ENCODE peak calls at places on chromosomes 4 and X, in five cellular contexts. One of them, this sample, is unnamed.

GRCh38 chrX:119503484-119503861 is 35.2 kb downstream of the SLC25A5 start:
- DNase-seq in stomach: peak
- DNase-seq in tibial artery: peak
- DNase-seq in upper lobe of right lung: peak
- DNase-seq in GM23248: peak
- DNase-seq in this sample: no peak

GRCh38 chrX:118383120-118383519 is 37.2 kb downstream of the WDR44 start:
- DNase-seq in GM23248: peak
- DNase-seq in tibial artery: no peak
- DNase-seq in stomach: no peak
- DNase-seq in upper lobe of right lung: no peak
- DNase-seq in this sample: no peak

GRCh38 chr4:127006509-127006908 is 626.2 kb upstream of the INTU start:
- DNase-seq in stomach: no peak
- DNase-seq in tibial artery: no peak
- DNase-seq in GM23248: peak
- DNase-seq in upper lobe of right lung: no peak
- DNase-seq in this sample: no peak

GRCh38 chr4:38332699-38333098 is 331.3 kb upstream of the KLF3 start:
- DNase-seq in stomach: no peak
- DNase-seq in tibial artery: no peak
- DNase-seq in GM23248: no peak
- DNase-seq in upper lobe of right lung: no peak
- DNase-seq in this sample: no peak

GRCh38 chr4:41339812-41340809 is 83.4 kb downstream of the UCHL1 start:
- DNase-seq in stomach: no peak
- DNase-seq in upper lobe of right lung: no peak
- DNase-seq in tibial artery: no peak
- DNase-seq in GM23248: peak
- DNase-seq in this sample: no peak

GRCh38 chr4:102825261-102826071 is 1.9 kb downstream of the UBE2D3 start:
- DNase-seq in tibial artery: peak
- DNase-seq in stomach: no peak
- DNase-seq in GM23248: peak
- DNase-seq in upper lobe of right lung: no peak
- DNase-seq in this sample: no peak

GRCh38 chrX:140177821-140178220 is 212.5 kb upstream of the CXorf66 start:
- DNase-seq in tibial artery: no peak
- DNase-seq in stomach: no peak
- DNase-seq in GM23248: no peak
- DNase-seq in upper lobe of right lung: no peak
- DNase-seq in this sample: no peak

GRCh38 chr4:33068539-33068938 is 2348.4 kb downstream of the PCDH7 start:
- DNase-seq in stomach: no peak
- DNase-seq in GM23248: no peak
- DNase-seq in upper lobe of right lung: no peak
- DNase-seq in tibial artery: no peak
- DNase-seq in this sample: no peak

GRCh38 chrX:111168314-111168713 is 72.3 kb downstream of the PAK3 start:
- DNase-seq in tibial artery: no peak
- DNase-seq in GM23248: peak
- DNase-seq in upper lobe of right lung: no peak
- DNase-seq in stomach: no peak
- DNase-seq in this sample: no peak

GRCh38 chrX:120653000-120653399 is 23.1 kb upstream of the C1GALT1C1 start:
- DNase-seq in stomach: no peak
- DNase-seq in GM23248: peak
- DNase-seq in tibial artery: no peak
- DNase-seq in upper lobe of right lung: no peak
- DNase-seq in this sample: no peak

GRCh38 chr4:145278341-145279121 is 98.1 kb upstream of the OTUD4 start:
- DNase-seq in stomach: no peak
- DNase-seq in GM23248: peak
- DNase-seq in tibial artery: no peak
- DNase-seq in upper lobe of right lung: no peak
- DNase-seq in this sample: no peak

GRCh38 chr4:62243895-62244294 is 1043.8 kb downstream of the ADGRL3 start:
- DNase-seq in tibial artery: no peak
- DNase-seq in upper lobe of right lung: no peak
- DNase-seq in stomach: no peak
- DNase-seq in GM23248: no peak
- DNase-seq in this sample: no peak

GRCh38 chr4:138341739-138342415 is 99.7 kb upstream of the SLC7A11 start:
- DNase-seq in tibial artery: no peak
- DNase-seq in GM23248: no peak
- DNase-seq in stomach: no peak
- DNase-seq in upper lobe of right lung: no peak
- DNase-seq in this sample: no peak

GRCh38 chr4:30770049-30770549 is 49.9 kb downstream of the PCDH7 start:
- DNase-seq in upper lobe of right lung: no peak
- DNase-seq in stomach: no peak
- DNase-seq in tibial artery: no peak
- DNase-seq in GM23248: no peak
- DNase-seq in this sample: no peak

GRCh38 chrX:37785569-37785968 is 5.7 kb downstream of the CYBB start:
- DNase-seq in tibial artery: no peak
- DNase-seq in GM23248: no peak
- DNase-seq in upper lobe of right lung: no peak
- DNase-seq in stomach: no peak
- DNase-seq in this sample: no peak

GRCh38 chr4:8772499-8773123 is 99.0 kb downstream of the HMX1 start:
- DNase-seq in upper lobe of right lung: peak
- DNase-seq in stomach: no peak
- DNase-seq in tibial artery: no peak
- DNase-seq in GM23248: no peak
- DNase-seq in this sample: no peak

GRCh38 chrX:48971325-48972213 is at the start of gene KCND1:
- DNase-seq in tibial artery: no peak
- DNase-seq in upper lobe of right lung: no peak
- DNase-seq in GM23248: peak
- DNase-seq in stomach: peak
- DNase-seq in this sample: no peak

GRCh38 chr4:182022899-182023298 is 220.3 kb upstream of the TENM3 start:
- DNase-seq in tibial artery: no peak
- DNase-seq in GM23248: no peak
- DNase-seq in stomach: no peak
- DNase-seq in upper lobe of right lung: no peak
- DNase-seq in this sample: no peak

GRCh38 chr4:51851937-51852290 is 9.0 kb downstream of the DCUN1D4 start:
- DNase-seq in upper lobe of right lung: no peak
- DNase-seq in tibial artery: no peak
- DNase-seq in GM23248: no peak
- DNase-seq in stomach: no peak
- DNase-seq in this sample: no peak

GRCh38 chr4:15332377-15332776 is 95.5 kb upstream of the C1QTNF7 start:
- DNase-seq in tibial artery: no peak
- DNase-seq in GM23248: peak
- DNase-seq in stomach: no peak
- DNase-seq in upper lobe of right lung: no peak
- DNase-seq in this sample: no peak

GRCh38 chrX:154051210-154051810 is 31.6 kb upstream of the IRAK1 start:
- DNase-seq in stomach: peak
- DNase-seq in upper lobe of right lung: no peak
- DNase-seq in GM23248: peak
- DNase-seq in tibial artery: peak
- DNase-seq in this sample: peak

GRCh38 chr4:149344436-149344835 is 471.2 kb downstream of the IQCM start:
- DNase-seq in stomach: no peak
- DNase-seq in tibial artery: no peak
- DNase-seq in GM23248: peak
- DNase-seq in upper lobe of right lung: no peak
- DNase-seq in this sample: no peak

GRCh38 chr4:7338876-7339623 is 95.7 kb downstream of the PSAPL1 start:
- DNase-seq in upper lobe of right lung: no peak
- DNase-seq in stomach: no peak
- DNase-seq in tibial artery: no peak
- DNase-seq in GM23248: no peak
- DNase-seq in this sample: no peak

DNA sequence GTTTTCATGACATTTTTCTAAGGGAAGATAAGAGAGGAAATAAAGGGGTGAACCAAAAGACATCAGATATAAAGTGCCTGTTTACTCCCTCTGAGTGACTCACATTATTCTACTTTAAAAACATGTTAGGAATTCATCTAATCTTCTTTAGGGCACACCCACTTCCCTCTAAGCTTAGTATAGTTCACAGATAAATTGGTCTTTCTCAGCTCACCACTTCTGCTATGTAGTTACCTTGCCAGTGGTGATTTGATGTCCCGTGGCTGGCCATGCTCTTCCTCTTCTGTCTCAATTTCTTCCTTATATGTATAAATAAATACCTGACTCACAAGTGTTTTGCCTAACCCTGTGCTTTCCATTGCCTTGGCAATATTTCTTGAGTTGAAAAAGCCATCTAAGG is 96.8 kb downstream of the PDLIM5 start:
- DNase-seq in GM23248: peak
- DNase-seq in tibial artery: peak
- DNase-seq in stomach: no peak
- DNase-seq in upper lobe of right lung: no peak
- DNase-seq in this sample: no peak
- H3K27ac ChIP-seq in GM23248: peak
- H3K27ac ChIP-seq in tibial artery: peak
- H3K27ac ChIP-seq in stomach: no peak
- H3K27ac ChIP-seq in upper lobe of right lung: no peak
- H3K27ac ChIP-seq in this sample: peak

GRCh38 chr4:173666-174314 is 49.5 kb downstream of the ZNF718 start:
- DNase-seq in upper lobe of right lung: no peak
- DNase-seq in stomach: no peak
- DNase-seq in tibial artery: no peak
- DNase-seq in GM23248: no peak
- DNase-seq in this sample: no peak

GRCh38 chr4:176995-177394 is 52.7 kb downstream of the ZNF718 start:
- DNase-seq in upper lobe of right lung: no peak
- DNase-seq in GM23248: no peak
- DNase-seq in tibial artery: no peak
- DNase-seq in stomach: no peak
- DNase-seq in this sample: no peak

GRCh38 chr4:175986-176385 is 51.7 kb downstream of the ZNF718 start:
- DNase-seq in tibial artery: no peak
- DNase-seq in upper lobe of right lung: no peak
- DNase-seq in GM23248: no peak
- DNase-seq in stomach: no peak
- DNase-seq in this sample: no peak
- H3K27ac ChIP-seq in tibial artery: no peak
- H3K27ac ChIP-seq in upper lobe of right lung: no peak
- H3K27ac ChIP-seq in GM23248: no peak
- H3K27ac ChIP-seq in stomach: no peak
- H3K27ac ChIP-seq in this sample: no peak

GRCh38 chr4:76488905-76489798 is 54.1 kb downstream of the SHROOM3 start:
- DNase-seq in tibial artery: no peak
- DNase-seq in upper lobe of right lung: no peak
- DNase-seq in GM23248: peak
- DNase-seq in stomach: no peak
- DNase-seq in this sample: no peak

GRCh38 chr4:76485450-76485849 is 50.4 kb downstream of the SHROOM3 start:
- DNase-seq in tibial artery: no peak
- DNase-seq in GM23248: no peak
- DNase-seq in stomach: peak
- DNase-seq in upper lobe of right lung: no peak
- DNase-seq in this sample: no peak

GRCh38 chr4:76486588-76487276 is 51.7 kb downstream of the SHROOM3 start:
- DNase-seq in stomach: no peak
- DNase-seq in tibial artery: no peak
- DNase-seq in GM23248: no peak
- DNase-seq in upper lobe of right lung: no peak
- DNase-seq in this sample: no peak

GRCh38 chr4:76489799-76490176 is 54.8 kb downstream of the SHROOM3 start:
- DNase-seq in stomach: no peak
- DNase-seq in upper lobe of right lung: no peak
- DNase-seq in tibial artery: no peak
- DNase-seq in GM23248: no peak
- DNase-seq in this sample: no peak

GRCh38 chr4:76484654-76485053 is 49.6 kb downstream of the SHROOM3 start:
- DNase-seq in upper lobe of right lung: no peak
- DNase-seq in stomach: no peak
- DNase-seq in GM23248: no peak
- DNase-seq in tibial artery: no peak
- DNase-seq in this sample: no peak
- H3K27ac ChIP-seq in upper lobe of right lung: no peak
- H3K27ac ChIP-seq in stomach: no peak
- H3K27ac ChIP-seq in GM23248: no peak
- H3K27ac ChIP-seq in tibial artery: no peak
- H3K27ac ChIP-seq in this sample: no peak

GRCh38 chr4:3668825-3669552 is 97.2 kb upstream of the ADRA2C start:
- DNase-seq in upper lobe of right lung: no peak
- DNase-seq in stomach: no peak
- DNase-seq in tibial artery: no peak
- DNase-seq in GM23248: no peak
- DNase-seq in this sample: no peak

GRCh38 chr4:3669553-3669949 is 96.6 kb upstream of the ADRA2C start:
- DNase-seq in upper lobe of right lung: no peak
- DNase-seq in GM23248: no peak
- DNase-seq in stomach: no peak
- DNase-seq in tibial artery: no peak
- DNase-seq in this sample: no peak

GRCh38 chr4:3671571-3672464 is 94.4 kb upstream of the ADRA2C start:
- DNase-seq in GM23248: no peak
- DNase-seq in upper lobe of right lung: peak
- DNase-seq in stomach: no peak
- DNase-seq in tibial artery: no peak
- DNase-seq in this sample: no peak

GRCh38 chr4:3672465-3672831 is 93.7 kb upstream of the ADRA2C start:
- DNase-seq in upper lobe of right lung: peak
- DNase-seq in tibial artery: no peak
- DNase-seq in stomach: no peak
- DNase-seq in GM23248: no peak
- DNase-seq in this sample: no peak

DNA sequence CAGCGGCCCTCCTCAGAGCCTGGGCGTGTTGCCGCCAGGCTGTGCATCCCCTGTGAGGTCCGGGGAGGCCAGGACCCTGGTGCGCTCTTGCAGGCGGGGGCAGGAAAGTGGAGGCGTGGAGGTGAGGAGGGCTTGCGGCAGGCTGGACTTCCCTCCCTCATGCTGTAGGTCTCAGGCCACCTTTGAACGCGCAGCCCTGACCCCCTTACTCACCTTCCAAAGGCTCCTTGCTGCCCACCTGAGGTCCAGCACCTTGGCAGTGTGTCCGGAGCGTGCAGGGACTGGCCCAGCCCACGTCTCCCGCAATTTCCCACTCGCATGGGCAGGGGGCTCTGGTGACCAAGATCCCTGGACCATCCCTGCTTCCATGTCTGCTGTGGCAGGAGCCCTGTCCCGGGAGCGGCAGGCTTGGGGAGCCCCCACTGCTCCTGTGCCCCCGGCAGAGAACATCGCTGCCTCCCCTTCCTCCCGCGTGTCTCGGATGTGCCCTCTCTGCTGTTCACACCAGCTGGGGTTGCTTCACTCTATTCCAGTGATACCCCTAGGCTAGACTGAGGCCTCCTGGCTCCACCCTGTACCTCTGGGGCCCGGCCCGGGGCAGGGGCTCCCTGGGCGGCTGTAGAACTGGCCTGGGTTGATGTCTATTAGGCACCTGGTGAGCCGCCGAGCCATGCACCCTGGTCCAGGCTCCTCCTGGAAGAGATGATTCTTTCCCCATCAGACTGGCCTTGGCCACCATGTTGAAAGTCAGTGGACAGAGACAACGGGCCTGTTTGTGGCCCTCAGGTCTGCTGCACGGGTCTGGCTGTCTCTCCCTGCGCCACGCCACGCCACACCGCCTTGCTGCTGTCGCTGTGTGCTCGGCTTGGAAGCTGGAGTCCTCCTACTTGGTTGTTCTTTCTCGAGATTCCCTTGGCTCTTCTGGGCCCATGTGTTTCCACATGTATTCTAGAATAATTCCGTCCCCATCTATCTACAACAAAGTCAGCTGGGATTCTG is 95.4 kb upstream of the ADRA2C start:
- DNase-seq in stomach: no peak
- DNase-seq in GM23248: no peak
- DNase-seq in tibial artery: no peak
- DNase-seq in upper lobe of right lung: no peak
- DNase-seq in this sample: no peak
- H3K27ac ChIP-seq in stomach: no peak
- H3K27ac ChIP-seq in GM23248: no peak
- H3K27ac ChIP-seq in tibial artery: no peak
- H3K27ac ChIP-seq in upper lobe of right lung: no peak
- H3K27ac ChIP-seq in this sample: no peak